ENCODE peak calls at places on chromosome 10, in seven cellular contexts. R is fibroblast of villous mesenchyme; L is choroid plexus epithelial cell; B is PC-3; N is lower leg skin; G is substantia nigra; V is stimulated activated CD8-positive, alpha-beta memory T cell treated with anti-CD3 and anti-CD28 coated beads, Interleukin-2, amount 100 ng/mL, for 1 hour. Y is an unnamed sample.

GRCh38 chr10:44397476-44398225 is 12.8 kb upstream of the CXCL12 start:
- DNase-seq in L (no peak), N (peak; percentile 72), G (no peak), R (no peak), B (peak; percentile 34), V (no peak), Y (no peak)

GRCh38 chr10:99536400-99537254 is 3.9 kb downstream of the NKX2-3 start:
- DNase-seq in N (no peak), R (no peak), B (no peak), G (no peak), V (no peak), L (no peak), Y (no peak)

GRCh38 chr10:511849-512191 is 177.6 kb downstream of the DIP2C start:
- DNase-seq in L (no peak), R (no peak), N (no peak), B (no peak), V (no peak), G (no peak), Y (no peak)

GRCh38 chr10:114874827-114875541 is 53.4 kb downstream of the FHIP2A start:
- DNase-seq in N (no peak), B (no peak), G (no peak), V (no peak), R (peak; percentile 53), L (peak; percentile 84), Y (no peak)

GRCh38 chr10:99569253-99569939 is 36.7 kb downstream of the NKX2-3 start:
- DNase-seq in B (no peak), V (no peak), R (no peak), L (no peak), N (no peak), G (no peak), Y (no peak)

GRCh38 chr10:117413928-117414618 is 38.8 kb upstream of the PDZD8 start:
- DNase-seq in G (no peak), N (peak; percentile 26), R (no peak), B (peak; percentile 91), L (no peak), V (no peak), Y (no peak)

GRCh38 chr10:42941790-42942189 is 135.1 kb upstream of the RET start:
- DNase-seq in N (peak; percentile 57), R (no peak), G (no peak), B (no peak), V (no peak), L (no peak), Y (no peak)

GRCh38 chr10:132394936-132395703 is 1.9 kb upstream of the PWWP2B start:
- DNase-seq in L (no peak), V (no peak), G (no peak), R (no peak), N (no peak), B (no peak), Y (no peak)

GRCh38 chr10:85544956-85545355 is 821.6 kb downstream of the GRID1 start:
- DNase-seq in R (no peak), B (no peak), L (no peak), V (no peak), G (no peak), N (no peak), Y (no peak)

GRCh38 chr10:114045738-114046458 is 2.2 kb downstream of the ADRB1 start:
- DNase-seq in R (no peak), L (no peak), N (no peak), V (no peak), B (no peak), G (no peak), Y (no peak)

GRCh38 chr10:17249820-17250219 is 21.8 kb downstream of the VIM start:
- DNase-seq in L (peak; percentile 60), N (no peak), B (peak; percentile 46), V (no peak), R (no peak), G (no peak), Y (no peak)

GRCh38 chr10:105292236-105292635 is 651.1 kb downstream of the SORCS3 start:
- DNase-seq in R (no peak), B (no peak), L (no peak), N (no peak), G (no peak), V (no peak), Y (no peak)

GRCh38 chr10:32938554-32939061 is 19.4 kb downstream of the ITGB1 start:
- DNase-seq in B (no peak), N (no peak), V (no peak), G (no peak), L (no peak), R (peak; percentile 38), Y (no peak)

GRCh38 chr10:131852823-131853609 is 47.8 kb upstream of the PPP2R2D start:
- DNase-seq in L (no peak), G (no peak), R (no peak), B (no peak), N (peak; percentile 50), V (no peak), Y (no peak)

GRCh38 chr10:92238062-92238585 is 52.8 kb downstream of the CPEB3 start:
- DNase-seq in L (peak; percentile 24), G (no peak), N (no peak), B (no peak), V (no peak), R (no peak), Y (no peak)

GRCh38 chr10:47114680-47115186 is 185.3 kb upstream of the GDF10 start:
- DNase-seq in G (no peak), B (no peak), L (no peak), N (no peak), V (no peak), R (no peak), Y (no peak)

GRCh38 chr10:118701529-118702323 is 53.0 kb downstream of the CACUL1 start:
- DNase-seq in R (no peak), V (no peak), L (peak; percentile 63), G (no peak), N (no peak), B (no peak), Y (no peak)

GRCh38 chr10:62199584-62199983 is 69.1 kb downstream of the RTKN2 start:
- DNase-seq in L (peak; percentile 4), N (no peak), R (no peak), B (no peak), G (no peak), V (no peak), Y (no peak)

GRCh38 chr10:57579926-57580325 is 687.8 kb downstream of the IPMK start:
- DNase-seq in B (peak; percentile 78), G (no peak), R (peak; percentile 23), N (no peak), V (no peak), L (peak; percentile 65), Y (no peak)

GRCh38 chr10:126935263-126935946 is 30.2 kb downstream of the DOCK1 start:
- DNase-seq in G (no peak), V (no peak), L (peak; percentile 30), B (peak; percentile 90), N (no peak), R (no peak), Y (no peak)

GRCh38 chr10:34495938-34496337 is 319.2 kb downstream of the PARD3 start:
- DNase-seq in B (no peak), N (no peak), V (no peak), R (no peak), L (peak; percentile 17), G (no peak), Y (no peak)

GRCh38 chr10:30184397-30185033 is 125.1 kb upstream of the JCAD start:
- DNase-seq in B (no peak), G (no peak), V (no peak), L (no peak), R (no peak), N (peak; percentile 31), Y (no peak)

GRCh38 chr10:25758041-25758457 is 176.0 kb upstream of the MYO3A start:
- DNase-seq in R (no peak), L (peak; percentile 48), V (no peak), N (no peak), B (peak; percentile 16), G (no peak), Y (no peak)

GRCh38 chr10:119001717-119002500 is 27.6 kb upstream of the NANOS1 start:
- DNase-seq in G (no peak), L (no peak), V (no peak), R (no peak), N (no peak), B (no peak), Y (no peak)

GRCh38 chr10:107546986-107547385 is 382.5 kb upstream of the SORCS1 start:
- DNase-seq in V (no peak), R (no peak), B (peak; percentile 31), L (peak; percentile 21), G (no peak), N (no peak), Y (no peak)

GRCh38 chr10:102604379-102604960 is 39.8 kb upstream of the TRIM8 start:
- DNase-seq in R (peak; percentile 93), N (no peak), G (no peak), V (no peak), B (peak; percentile 82), L (peak; percentile 71), Y (peak; percentile 52)

GRCh38 chr10:17229717-17229966 is 1.6 kb downstream of the VIM start:
- DNase-seq in L (no peak), N (no peak), B (no peak), V (no peak), R (no peak), G (no peak), Y (no peak)

GRCh38 chr10:58641095-58641531 is 128.4 kb downstream of the BICC1 start:
- DNase-seq in B (peak; percentile 78), V (no peak), R (peak; percentile 95), N (no peak), G (no peak), L (peak; percentile 96), Y (peak; percentile 87)

GRCh38 chr10:48551796-48552591 is 52.9 kb downstream of the ARHGAP22 start:
- DNase-seq in V (no peak), N (peak; percentile 75), L (peak; percentile 74), R (peak; percentile 65), B (peak; percentile 81), G (no peak), Y (peak; percentile 29)

GRCh38 chr10:103724074-103724473 is 131.3 kb downstream of the SH3PXD2A start:
- DNase-seq in V (no peak), B (no peak), N (no peak), G (no peak), L (no peak), R (no peak), Y (no peak)

GRCh38 chr10:60281331-60281730 is 108.3 kb downstream of the ANK3 start:
- DNase-seq in N (no peak), G (no peak), B (peak; percentile 94), R (peak; percentile 91), L (no peak), V (no peak), Y (no peak)

GRCh38 chr10:7408494-7409044 is 2.3 kb downstream of the SFMBT2 start:
- DNase-seq in N (peak; percentile 89), R (peak; percentile 42), G (peak; percentile 57), V (no peak), L (no peak), B (peak; percentile 41), Y (no peak)

GRCh38 chr10:106935978-106936451 is 228.5 kb downstream of the SORCS1 start:
- DNase-seq in L (no peak), G (no peak), N (no peak), R (no peak), V (no peak), B (no peak), Y (no peak)

Y was measured in AG04450.